ENCODE peak calls at places on chromosomes 13 and 19, in five cellular contexts. L, E, D, F and I are unnamed samples. For H3K4me1, the result is how much of the 10 kb centered on the place peaks cover.

GRCh38 chr19:43700368-43701015 is 15.4 kb upstream of the IRGC start:
- DNase-seq in D (peak), F (no peak), E (peak), L (peak), I (peak)

GRCh38 chr13:79522583-79522982 is 41.6 kb downstream of the NDFIP2 start:
- DNase-seq in D (no peak), F (no peak), L (peak), E (peak), I (peak)

GRCh38 chr13:42007844-42008243 is 40.6 kb upstream of the DGKH start:
- DNase-seq in E (peak), L (peak), D (no peak), F (no peak), I (peak)

GRCh38 chr19:45508681-45508930 is 1.3 kb downstream of the VASP start:
- DNase-seq in L (no peak), F (peak), E (no peak), D (peak), I (peak)

GRCh38 chr13:78022164-78022877 is 103.7 kb upstream of the EDNRB start:
- DNase-seq in E (peak), L (peak), F (no peak), D (no peak), I (peak)

GRCh38 chr13:67574320-67575233 is 344.4 kb upstream of the PCDH9 start:
- DNase-seq in D (no peak), F (no peak), E (peak), L (peak), I (peak)

GRCh38 chr19:8505680-8506401 is 3.4 kb upstream of the PRAM1 start:
- DNase-seq in F (peak), L (peak), E (peak), D (peak), I (peak)

GRCh38 chr13:57629391-57629804 is 2.1 kb upstream of the PCDH17 start:
- DNase-seq in E (no peak), L (peak), F (no peak), D (peak), I (no peak)

GRCh38 chr19:4310247-4311121 is 6.1 kb downstream of the FSD1 start:
- DNase-seq in F (no peak), L (no peak), E (no peak), D (peak), I (no peak)

GRCh38 chr19:39524495-39524894 is 8.2 kb downstream of the EID2B start:
- DNase-seq in E (no peak), L (no peak), F (no peak), D (no peak), I (no peak)

GRCh38 chr19:9849786-9850185 is 14.7 kb downstream of the PIN1 start:
- DNase-seq in F (no peak), E (no peak), D (no peak), L (no peak), I (no peak)

GRCh38 chr19:15091918-15092753 is 10.1 kb downstream of the OR1I1 start:
- DNase-seq in E (peak), D (peak), L (peak), F (no peak), I (peak)

GRCh38 chr19:31985001-31985605 is 360.3 kb upstream of the ZNF507 start:
- DNase-seq in D (no peak), E (no peak), F (no peak), L (no peak), I (no peak)

GRCh38 chr19:28539759-28540158 is 673.2 kb downstream of the UQCRFS1 start:
- DNase-seq in E (no peak), F (no peak), D (no peak), L (no peak), I (no peak)

GRCh38 chr19:28541602-28542393 is 671.2 kb downstream of the UQCRFS1 start:
- DNase-seq in E (no peak), D (no peak), F (no peak), L (no peak), I (no peak)

GRCh38 chr19:28543244-28543776 is 669.6 kb downstream of the UQCRFS1 start:
- DNase-seq in F (no peak), D (no peak), E (no peak), L (no peak), I (no peak)

GRCh38 chr19:28542394-28543243 is 670.3 kb downstream of the UQCRFS1 start:
- DNase-seq in L (no peak), E (no peak), D (no peak), F (no peak), I (no peak)

GRCh38 chr19:28541029-28541428 is 671.9 kb downstream of the UQCRFS1 start:
- DNase-seq in F (no peak), D (no peak), L (no peak), E (no peak), I (no peak)
- H3K4me1 ChIP-seq in F (under half), D (under half), L (under half), E (under half), I (under half)

GRCh38 chr19:21260164-21260847 is 68.9 kb downstream of the ZNF708 start:
- DNase-seq in D (no peak), E (no peak), L (no peak), F (no peak), I (no peak)

DNA sequence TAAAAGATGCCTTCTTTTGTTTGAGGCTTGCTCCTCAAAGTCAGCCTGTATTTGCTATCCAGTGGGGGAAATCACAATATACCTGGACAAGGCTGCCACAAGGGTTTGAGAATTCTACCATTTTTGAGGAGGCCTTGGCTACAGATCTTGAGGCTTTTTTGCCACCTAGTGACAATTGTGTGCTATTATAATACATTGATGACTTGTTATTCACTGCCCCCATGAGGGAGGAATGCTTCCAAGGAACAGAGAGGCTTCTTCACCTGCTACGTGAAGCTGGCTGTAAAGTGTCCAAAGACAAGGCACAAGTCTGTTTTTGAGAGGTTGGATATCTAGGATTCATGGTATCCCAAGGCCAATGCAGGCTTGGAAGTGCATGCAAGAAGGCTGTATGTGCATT is 72.5 kb downstream of the ZNF708 start:
- DNase-seq in L (peak), F (peak), D (no peak), E (peak), I (peak)
- TF ChIP-seq CTCF in L (no peak), F (peak), D (peak), E (no peak), I (peak)

DNA sequence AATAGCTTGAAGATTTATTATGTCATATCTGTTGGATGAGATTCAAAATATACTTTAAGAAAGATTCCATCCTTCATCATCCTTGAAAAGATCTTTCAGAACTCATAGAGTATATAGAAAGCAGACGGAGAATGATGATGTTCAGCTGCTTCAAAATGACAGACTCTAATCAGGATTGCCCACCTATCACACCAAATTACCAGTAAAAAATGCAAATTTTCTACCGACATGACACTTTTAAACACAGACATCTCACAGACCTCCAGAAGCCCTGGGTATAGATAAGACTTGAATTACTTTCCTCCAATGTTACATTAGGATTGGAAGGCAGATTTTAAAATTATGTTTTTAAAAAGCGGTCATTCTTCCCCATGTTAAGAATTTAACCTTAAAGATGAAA is 235.5 kb downstream of the GPC6 start:
- DNase-seq in F (no peak), L (no peak), E (no peak), D (no peak), I (no peak)
- H3K4me1 ChIP-seq in F (under half), L (under half), E (under half), D (under half), I (under half)

GRCh38 chr19:23440791-23441190 is 45.5 kb upstream of the ZNF91 start:
- DNase-seq in L (no peak), F (peak), D (peak), E (no peak), I (no peak)
- TF ChIP-seq CTCF in L (peak), F (no peak), D (peak), E (peak), I (peak)

GRCh38 chr13:45744979-45745378 is 42.9 kb downstream of the CBY2 start:
- DNase-seq in D (no peak), F (no peak), L (no peak), E (no peak), I (no peak)
- H3K4me1 ChIP-seq in D (under half), F (under half), L (under half), E (under half), I (under half)

GRCh38 chr13:29801737-29802305 is 48.6 kb downstream of the UBL3 start:
- DNase-seq in L (no peak), F (no peak), E (no peak), D (no peak), I (peak)
- TF ChIP-seq CTCF in L (no peak), F (no peak), E (no peak), D (no peak), I (no peak)

GRCh38 chr19:1262687-1263123 is 6.4 kb upstream of the CIRBP start:
- DNase-seq in D (no peak), L (no peak), E (no peak), F (no peak), I (no peak)

GRCh38 chr19:1261863-1262686 is 7.1 kb upstream of the CIRBP start:
- DNase-seq in E (peak), D (no peak), L (peak), F (peak), I (no peak)

GRCh38 chr19:1261512-1261862 is 7.6 kb upstream of the CIRBP start:
- DNase-seq in F (no peak), E (no peak), L (no peak), D (no peak), I (no peak)

GRCh38 chr19:1264801-1265610 is 4.1 kb upstream of the CIRBP start:
- DNase-seq in F (peak), D (peak), L (peak), E (peak), I (peak)

DNA sequence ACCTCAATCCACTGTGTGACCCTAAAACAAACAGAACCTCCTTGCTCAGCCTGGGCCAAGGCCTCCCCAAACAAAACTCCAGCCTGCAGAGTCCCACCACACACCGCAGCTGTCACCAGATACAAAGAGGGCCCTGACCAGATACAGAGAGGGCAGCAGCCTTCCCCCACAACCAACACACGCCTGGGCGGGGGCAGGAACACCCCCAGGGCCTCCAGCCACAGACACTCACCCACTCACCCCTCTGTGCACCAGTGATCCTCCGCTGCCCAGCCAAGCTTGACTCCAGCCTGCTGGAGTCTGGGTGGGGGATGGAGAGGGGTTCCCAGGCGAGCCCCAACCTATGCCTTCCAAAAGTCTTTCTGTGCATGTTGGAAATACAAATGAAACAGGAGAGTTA is 5.9 kb upstream of the CIRBP start:
- DNase-seq in E (no peak), D (no peak), L (no peak), F (no peak), I (no peak)
- H3K4me1 ChIP-seq in E (half or more), D (half or more), L (half or more), F (half or more), I (under half)

GRCh38 chr19:16371540-16371986 is 46.9 kb downstream of the KLF2 start:
- DNase-seq in D (no peak), L (no peak), F (no peak), E (no peak), I (no peak)
- TF ChIP-seq CTCF in D (no peak), L (no peak), F (no peak), E (no peak), I (no peak)

DNA sequence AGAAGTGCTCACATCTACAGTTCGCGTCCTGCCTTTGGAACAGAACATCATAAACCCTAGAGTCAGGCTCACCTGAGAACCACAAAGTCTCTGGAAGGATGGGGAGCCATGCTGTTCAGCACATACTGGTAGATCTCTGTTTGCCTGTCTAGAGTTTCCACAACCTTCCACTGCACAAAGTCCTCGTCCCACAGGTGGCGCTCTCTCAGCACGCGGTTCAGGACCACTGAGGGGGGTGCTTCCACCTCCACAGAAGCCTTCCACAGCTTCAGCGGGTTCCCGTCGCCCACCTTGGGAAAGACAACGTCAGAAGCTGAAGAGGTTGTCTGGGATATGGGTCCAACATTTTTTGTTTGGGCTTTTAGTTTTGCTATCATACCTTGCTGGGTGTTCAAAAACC is 93.6 kb downstream of the KL start:
- DNase-seq in E (no peak), L (no peak), D (peak), F (no peak), I (no peak)
- H3K4me1 ChIP-seq in E (under half), L (under half), D (under half), F (under half), I (under half)

GRCh38 chr13:51825165-51825592 is 19.8 kb downstream of the TMEM272 start:
- DNase-seq in D (no peak), F (no peak), E (peak), L (peak), I (no peak)
- TF ChIP-seq CTCF in D (no peak), F (no peak), E (no peak), L (no peak), I (no peak)